ENCODE peak calls at places on chromosomes 2 and 18, in six cellular contexts. I, N, P, H, E and S are unnamed samples.

GRCh38 chr2:15243762-15244161 is 317.4 kb downstream of the NBAS start:
- DNase-seq in I (peak; percentile 38), N (no peak), P (no peak), H (no peak), E (no peak), S (peak; percentile 4)

GRCh38 chr2:54059504-54059903 is 55.9 kb upstream of the ACYP2 start:
- DNase-seq in I (no peak), N (no peak), P (no peak), H (no peak), E (no peak), S (no peak)

GRCh38 chr2:162123806-162124758 is 28.0 kb downstream of the GCG start:
- DNase-seq in I (peak; percentile 70), N (no peak), P (no peak), H (no peak), E (no peak), S (peak; percentile 76)

GRCh38 chr2:11459816-11460215 is 6.1 kb downstream of the E2F6 start:
- DNase-seq in I (no peak), N (no peak), P (no peak), H (no peak), E (no peak), S (no peak)

GRCh38 chr2:239263937-239264837 is 136.6 kb downstream of the HDAC4 start:
- DNase-seq in I (no peak), N (peak; percentile 71), P (no peak), H (no peak), E (no peak), S (peak; percentile 60)

GRCh38 chr2:101828267-101829017 is 130.9 kb downstream of the MAP4K4 start:
- DNase-seq in I (no peak), N (no peak), P (no peak), H (no peak), E (no peak), S (peak; percentile 75)

GRCh38 chr2:169895294-169895985 is 68.2 kb downstream of the UBR3 start:
- DNase-seq in I (no peak), N (no peak), P (no peak), H (no peak), E (no peak), S (no peak)

GRCh38 chr2:200203381-200203827 is 103.1 kb upstream of the SPATS2L start:
- DNase-seq in I (no peak), N (no peak), P (no peak), H (no peak), E (no peak), S (peak; percentile 31)

GRCh38 chr2:234164499-234165409 is 114.3 kb downstream of the SPP2 start:
- DNase-seq in I (no peak), N (no peak), P (no peak), H (no peak), E (no peak), S (no peak)

GRCh38 chr2:170997893-170998477 is 68.9 kb downstream of the GORASP2 start:
- DNase-seq in I (no peak), N (no peak), P (no peak), H (no peak), E (no peak), S (no peak)

GRCh38 chr2:160376576-160376975 is 117.0 kb downstream of the RBMS1 start:
- DNase-seq in I (no peak), N (no peak), P (no peak), H (no peak), E (no peak), S (peak; percentile 54)

GRCh38 chr2:160375037-160375436 is 118.6 kb downstream of the RBMS1 start:
- DNase-seq in I (no peak), N (no peak), P (no peak), H (no peak), E (no peak), S (no peak)

GRCh38 chr2:160375802-160376469 is 117.7 kb downstream of the RBMS1 start:
- DNase-seq in I (no peak), N (no peak), P (no peak), H (no peak), E (no peak), S (no peak)

GRCh38 chr2:160379399-160379798 is 114.2 kb downstream of the RBMS1 start:
- DNase-seq in I (no peak), N (no peak), P (no peak), H (no peak), E (no peak), S (peak; percentile 72)

GRCh38 chr2:160377204-160377995 is 116.2 kb downstream of the RBMS1 start:
- DNase-seq in I (no peak), N (no peak), P (no peak), H (no peak), E (no peak), S (no peak)
- TF ChIP-seq CTCF in I (no peak), N (no peak), P (no peak), H (no peak), E (peak; percentile 9), S (peak; percentile 3)

DNA sequence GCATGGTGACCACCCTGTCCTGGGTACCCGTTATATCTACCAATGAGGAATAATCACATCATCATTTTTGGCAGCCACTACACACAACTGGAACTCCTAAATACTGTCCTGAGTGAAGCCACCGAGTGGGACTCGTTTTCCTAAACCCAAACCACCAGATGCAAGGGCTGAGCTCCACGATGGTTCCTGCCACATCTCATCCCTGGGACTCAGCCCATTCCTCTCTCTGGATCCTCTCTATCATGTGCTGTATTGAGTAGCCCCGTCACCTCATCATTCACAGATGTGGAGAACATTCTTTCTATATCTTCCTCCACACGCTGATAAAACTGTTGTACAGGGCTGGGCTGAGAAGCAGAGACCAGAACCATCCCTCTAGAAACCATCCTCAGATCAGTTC is 79.4 kb upstream of the SMAD7 start:
- DNase-seq in I (no peak), N (no peak), P (no peak), H (no peak), E (no peak), S (peak; percentile 42)
- H3K4me3 ChIP-seq in I (no peak overlapping the region), N (no peak overlapping the region), P (no peak overlapping the region), H (no peak overlapping the region), E (no peak overlapping the region), S (no peak overlapping the region)

GRCh38 chr2:64796926-64797325 is 143.2 kb upstream of the SERTAD2 start:
- DNase-seq in I (no peak), N (no peak), P (no peak), H (no peak), E (no peak), S (no peak)
- TF ChIP-seq CTCF in I (no peak), N (no peak), P (no peak), H (no peak), E (no peak), S (no peak)

GRCh38 chr2:145771526-145771925 is 1251.6 kb upstream of the ZEB2 start:
- DNase-seq in I (no peak), N (no peak), P (no peak), H (no peak), E (no peak), S (no peak)
- H3K4me3 ChIP-seq in I (no peak overlapping the region), N (no peak overlapping the region), P (no peak overlapping the region), H (no peak overlapping the region), E (no peak overlapping the region), S (no peak overlapping the region)